ENCODE peak calls at places on chromosomes 2 and 18, in seven cellular contexts. Z is endodermal cell; Q is NCI-H1417; D is LoVo; S is NCI-H510A treated with DMSO at 0.1 percent for 48 hours; U is activated effector memory CD4-positive, alpha-beta T cell treated with anti-CD3 and anti-CD28 coated beads, Interleukin-2, amount 50 U/mL, for 16 hours; L is HFF-Myc. I is an unnamed sample.

GRCh38 chr2:119608553-119608952 is 64.3 kb downstream of the CFAP221 start:
- DNase-seq in Z (no peak), Q (no peak), D (no peak), S (no peak), U (no peak), L (no peak), I (no peak)

GRCh38 chr2:176151199-176152099 is at the start of gene HOXD4:
- DNase-seq in Z (peak), Q (no peak), D (no peak), S (no peak), U (peak), L (no peak), I (no peak)

GRCh38 chr2:190585000-190585678 is 50.6 kb upstream of the NEMP2 start:
- DNase-seq in Z (no peak), Q (no peak), D (no peak), S (no peak), U (no peak), L (peak), I (no peak)

GRCh38 chr2:216505133-216506106 is 6.8 kb downstream of the RPL37A start:
- DNase-seq in Z (no peak), Q (no peak), D (no peak), S (no peak), U (no peak), L (no peak), I (no peak)

GRCh38 chr2:219402665-219403515 is 15.2 kb upstream of the DNPEP start:
- DNase-seq in Z (peak), Q (peak), D (peak), S (peak), U (peak), L (peak), I (no peak)

GRCh38 chr2:42385225-42385624 is 24.2 kb upstream of the COX7A2L start:
- DNase-seq in Z (peak), Q (no peak), D (no peak), S (peak), U (no peak), L (no peak), I (no peak)

GRCh38 chr2:73134471-73134870 is 21.7 kb upstream of the RAB11FIP5 start:
- DNase-seq in Z (no peak), Q (no peak), D (no peak), S (no peak), U (no peak), L (no peak), I (no peak)

GRCh38 chr18:23226930-23227728 is 91.8 kb downstream of the CABLES1 start:
- DNase-seq in Z (no peak), Q (no peak), D (no peak), S (no peak), U (no peak), L (peak), I (no peak)

GRCh38 chr2:119659601-119660342 is 19.2 kb upstream of the TMEM177 start:
- DNase-seq in Z (peak), Q (peak), D (peak), S (peak), U (peak), L (no peak), I (no peak)